ENCODE peak calls at places on chromosomes 2 and 18, in seven cellular contexts. H is MM.1S, X is K562, K is IMR-90, L is HCT116, T is mammary epithelial cell, D is keratinocyte. V is an unnamed sample. For H3K4me1, the result is how much of the 10 kb centered on the place peaks cover.

GRCh38 chr2:232520489-232520888 is 301 bp downstream of the PRSS56 start:
- DNase-seq in H (no peak), X (no peak), K (no peak), L (no peak), T (no peak), D (no peak), V (no peak)

GRCh38 chr2:158297606-158298005 is 158.9 kb downstream of the CCDC148 start:
- DNase-seq in H (no peak), X (no peak), K (no peak), L (no peak), T (peak), D (no peak), V (no peak)

GRCh38 chr2:112923237-112923966 is 12.4 kb downstream of the IL37 start:
- DNase-seq in H (no peak), X (peak), K (no peak), L (no peak), T (no peak), D (no peak), V (no peak)

GRCh38 chr2:1591461-1591770 is 152.9 kb downstream of the PXDN start:
- DNase-seq in H (no peak), X (no peak), K (no peak), L (no peak), T (no peak), D (no peak), V (peak)

GRCh38 chr2:41313082-41313481 is 734.7 kb upstream of the PKDCC start:
- DNase-seq in H (no peak), X (no peak), K (no peak), L (no peak), T (no peak), D (no peak), V (no peak)

GRCh38 chr2:172965433-172965832 is 110.2 kb upstream of the MAP3K20 start:
- DNase-seq in H (no peak), X (no peak), K (peak), L (no peak), T (no peak), D (no peak), V (no peak)

GRCh38 chr18:60684843-60685513 is 312.4 kb upstream of the MC4R start:
- DNase-seq in H (peak), X (no peak), K (peak), L (peak), T (peak), D (no peak), V (no peak)

GRCh38 chr2:215529271-215529670 is 93.4 kb upstream of the FN1 start:
- DNase-seq in H (no peak), X (no peak), K (peak), L (no peak), T (peak), D (peak), V (no peak)

GRCh38 chr2:214830794-214831346 is 21.4 kb upstream of the BARD1 start:
- DNase-seq in H (no peak), X (no peak), K (peak), L (no peak), T (peak), D (no peak), V (no peak)

GRCh38 chr2:127225186-127225960 is 5.3 kb upstream of the CYP27C1 start:
- DNase-seq in H (no peak), X (no peak), K (peak), L (no peak), T (no peak), D (no peak), V (no peak)

GRCh38 chr2:127228102-127228501 is 8.0 kb upstream of the CYP27C1 start:
- DNase-seq in H (no peak), X (no peak), K (no peak), L (no peak), T (no peak), D (no peak), V (no peak)

GRCh38 chr2:127226132-127226519 is 6.0 kb upstream of the CYP27C1 start:
- DNase-seq in H (no peak), X (no peak), K (no peak), L (no peak), T (no peak), D (no peak), V (no peak)

GRCh38 chr2:127229555-127229954 is 9.5 kb upstream of the CYP27C1 start:
- DNase-seq in H (no peak), X (no peak), K (no peak), L (no peak), T (no peak), D (no peak), V (no peak)

DNA sequence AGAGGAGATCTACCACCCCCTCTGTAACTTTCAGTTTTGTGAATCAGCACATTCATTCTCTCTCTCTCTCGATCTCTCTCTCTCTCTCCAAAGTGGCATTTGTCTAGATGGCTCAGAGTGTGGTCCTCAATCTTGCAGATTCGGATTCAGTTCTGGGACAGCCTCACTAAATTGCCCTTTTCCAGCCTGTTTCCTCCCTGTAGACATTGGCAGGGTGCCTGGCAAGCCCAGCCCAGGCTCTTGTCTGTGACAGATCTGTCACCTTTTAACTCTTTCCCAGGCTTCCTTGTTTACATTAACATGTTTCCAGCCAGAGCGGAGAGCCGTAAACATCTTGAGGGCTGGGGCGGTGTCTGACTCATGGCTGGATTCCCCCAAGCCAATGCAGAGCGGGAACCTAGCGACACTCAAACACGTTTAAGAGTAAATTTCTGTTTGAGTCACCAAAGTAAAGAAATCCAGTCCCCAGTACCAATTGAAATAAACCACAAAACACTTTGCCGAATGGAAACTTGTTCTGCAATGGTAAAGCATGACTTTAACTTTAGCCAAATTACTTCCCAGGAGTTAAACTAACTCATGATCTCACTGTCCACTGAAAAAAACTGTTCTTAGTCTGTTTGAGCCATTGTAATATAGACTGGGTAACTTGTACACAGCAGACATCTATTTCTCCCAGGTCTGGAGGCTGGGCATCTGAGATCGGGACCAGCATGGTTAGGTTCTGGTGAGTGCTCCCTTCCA is 6.6 kb upstream of the CYP27C1 start:
- DNase-seq in H (no peak), X (no peak), K (peak), L (peak), T (peak), D (no peak), V (no peak)
- H3K4me1 ChIP-seq in H (under half), X (under half), K (under half), L (under half), T (under half), D (under half), V (under half)

DNA sequence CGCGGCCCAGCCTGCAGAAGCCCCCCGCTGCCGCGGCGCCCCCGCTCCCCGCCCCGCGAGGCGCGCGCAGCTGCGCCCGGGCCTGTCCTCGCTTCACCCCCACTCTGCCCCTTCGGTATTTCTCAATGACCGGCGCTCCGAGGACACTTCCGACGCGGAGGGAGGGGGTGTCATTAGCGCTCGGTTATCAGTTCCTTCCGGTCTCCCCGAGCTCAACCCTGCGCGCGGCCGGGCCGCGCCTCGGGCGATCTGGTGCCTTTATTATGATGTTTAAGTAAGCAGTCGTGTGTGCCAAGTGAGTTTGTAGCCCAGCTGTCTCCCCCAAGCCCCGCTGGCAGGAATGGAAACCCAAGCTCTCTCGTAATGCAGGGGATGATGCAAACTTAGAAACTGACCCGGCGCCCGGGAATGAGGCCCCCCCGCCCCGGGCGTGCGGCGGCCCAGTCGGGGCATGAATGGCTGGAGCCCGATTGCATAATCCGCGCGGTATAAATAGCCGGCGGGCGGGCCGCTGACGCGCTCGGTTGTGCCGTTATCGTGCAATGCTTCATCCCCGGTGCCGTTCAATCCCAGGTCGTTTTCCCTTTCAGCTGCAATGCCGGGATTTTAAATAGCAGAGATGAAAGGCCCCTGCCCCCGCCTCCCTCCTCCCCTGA is 3.9 kb upstream of the SPRED2 start:
- DNase-seq in H (peak), X (peak), K (peak), L (peak), T (peak), D (peak), V (peak)
- H3K9ac ChIP-seq in H (peak), X (peak), K (peak), L (peak), T (peak), D (peak), V (peak)

GRCh38 chr2:217382794-217383193 is 522.9 kb upstream of the TNP1 start:
- DNase-seq in H (no peak), X (no peak), K (no peak), L (no peak), T (no peak), D (no peak), V (no peak)

GRCh38 chr2:217383620-217384019 is 523.8 kb upstream of the TNP1 start:
- DNase-seq in H (no peak), X (no peak), K (peak), L (no peak), T (no peak), D (no peak), V (no peak)

GRCh38 chr2:217392930-217393584 is 533.2 kb upstream of the TNP1 start:
- DNase-seq in H (no peak), X (no peak), K (peak), L (no peak), T (no peak), D (no peak), V (no peak)

GRCh38 chr2:217386041-217386440 is 526.2 kb upstream of the TNP1 start:
- DNase-seq in H (no peak), X (no peak), K (no peak), L (no peak), T (no peak), D (no peak), V (no peak)

DNA sequence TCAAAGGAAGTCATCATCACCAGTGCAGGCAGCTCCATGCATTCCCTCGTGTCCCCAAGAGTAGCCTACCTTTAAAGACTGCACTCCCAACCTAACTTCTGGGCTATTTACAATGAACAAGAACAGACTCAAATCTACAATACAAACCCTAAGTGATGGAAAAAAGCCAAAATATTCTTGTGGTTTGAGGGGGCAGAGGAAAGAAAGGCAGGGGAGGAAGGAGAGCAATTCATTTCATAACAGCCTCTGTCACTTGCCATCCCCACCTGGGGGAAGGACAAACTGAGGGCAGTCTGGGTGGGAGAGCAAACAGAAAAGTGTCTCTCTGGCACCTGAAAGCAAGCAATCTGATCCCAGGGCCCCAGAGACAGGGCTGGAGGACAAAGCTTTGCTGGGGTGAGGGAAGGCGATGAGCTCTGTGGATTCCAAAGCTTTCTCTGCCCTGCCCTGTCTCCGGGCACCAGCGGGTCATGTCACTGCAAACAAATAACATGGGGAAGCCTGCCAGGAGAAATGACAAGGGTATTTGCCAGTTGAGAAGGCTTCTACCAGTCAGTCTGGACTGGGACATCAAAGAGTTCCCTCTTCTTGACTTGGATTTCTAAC is 528.0 kb upstream of the TNP1 start:
- DNase-seq in H (no peak), X (no peak), K (no peak), L (no peak), T (no peak), D (no peak), V (no peak)
- H3K27ac ChIP-seq in H (no peak), X (no peak), K (peak), L (no peak), T (no peak), D (no peak), V (no peak)

DNA sequence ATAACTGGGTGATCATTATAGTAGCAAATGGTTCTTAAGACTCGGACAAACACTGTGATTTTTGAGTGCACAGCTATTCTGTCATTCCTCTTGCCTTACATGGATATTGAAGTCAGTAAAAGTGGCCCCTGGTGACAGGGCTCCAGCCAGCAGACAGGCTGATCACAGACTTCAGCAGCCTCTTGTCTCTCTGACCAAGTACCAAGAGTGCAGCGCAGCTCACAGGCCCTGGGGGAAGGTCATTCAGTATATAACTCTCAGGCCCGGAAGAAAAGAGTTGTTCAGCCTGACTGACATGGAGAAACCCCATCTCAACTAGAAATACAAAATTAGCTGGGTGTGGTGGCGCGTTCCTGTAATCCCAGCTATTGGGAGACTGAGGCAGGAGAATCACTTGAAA is 202.6 kb downstream of the HRH4 start:
- DNase-seq in H (no peak), X (no peak), K (no peak), L (no peak), T (no peak), D (no peak), V (no peak)
- H3K4me1 ChIP-seq in H (under half), X (under half), K (under half), L (under half), T (under half), D (under half), V (under half)

GRCh38 chr2:84924173-84925106 is 19.0 kb downstream of the TMSB10 start:
- DNase-seq in H (peak), X (peak), K (peak), L (no peak), T (peak), D (no peak), V (peak)
- H3K9ac ChIP-seq in H (peak), X (no peak), K (no peak), L (no peak), T (peak), D (peak), V (no peak)